ENCODE peak calls at places on chromosome 21, in ten cellular contexts. T, E, L, J, H, D, S, Y, V and Q are unnamed samples. For H3K36me3 and H3K4me1, the result is how much of the 10 kb centered on the place peaks cover.

GRCh38 chr21:35414511-35415139 is 365.5 kb upstream of the RUNX1 start:
- DNase-seq in T (no peak), E (no peak), L (no peak), J (no peak), H (peak), D (no peak), S (no peak), Y (no peak), V (no peak), Q (no peak)

GRCh38 chr21:35150562-35151226 is 101.6 kb upstream of the RUNX1 start:
- DNase-seq in T (no peak), E (no peak), L (no peak), J (no peak), H (peak), D (no peak), S (peak), Y (no peak), V (no peak), Q (no peak)

GRCh38 chr21:46605759-46606426 is 1.0 kb upstream of the S100B start:
- DNase-seq in T (peak), E (no peak), L (no peak), J (peak), H (no peak), D (no peak), S (no peak), Y (peak), V (peak), Q (peak)

GRCh38 chr21:18499761-18500376 is 96.3 kb upstream of the TMPRSS15 start:
- DNase-seq in T (peak), E (peak), L (no peak), J (peak), H (peak), D (peak), S (peak), Y (no peak), V (no peak), Q (no peak)

GRCh38 chr21:46347203-46347550 is 23.2 kb downstream of the PCNT start:
- DNase-seq in T (no peak), E (no peak), L (no peak), J (no peak), H (no peak), D (no peak), S (no peak), Y (no peak), V (no peak), Q (no peak)

GRCh38 chr21:41358193-41359166 is 3.3 kb upstream of the MX2 start:
- DNase-seq in T (no peak), E (no peak), L (no peak), J (no peak), H (no peak), D (no peak), S (no peak), Y (no peak), V (no peak), Q (no peak)

GRCh38 chr21:16353764-16354163 is 624.0 kb downstream of the USP25 start:
- DNase-seq in T (no peak), E (no peak), L (no peak), J (no peak), H (no peak), D (no peak), S (no peak), Y (no peak), V (no peak), Q (no peak)

GRCh38 chr21:34702341-34702807 is 33.6 kb downstream of the CLIC6 start:
- DNase-seq in T (peak), E (peak), L (no peak), J (no peak), H (peak), D (no peak), S (peak), Y (no peak), V (no peak), Q (peak)

GRCh38 chr21:34771512-34772028 is 102.8 kb downstream of the CLIC6 start:
- DNase-seq in T (no peak), E (peak), L (no peak), J (no peak), H (peak), D (peak), S (peak), Y (no peak), V (no peak), Q (no peak)

GRCh38 chr21:42508371-42508770 is 5.3 kb upstream of the SLC37A1 start:
- DNase-seq in T (no peak), E (peak), L (no peak), J (no peak), H (no peak), D (no peak), S (no peak), Y (no peak), V (no peak), Q (no peak)

GRCh38 chr21:36544545-36544944 is 64.6 kb upstream of the CLDN14 start:
- DNase-seq in T (no peak), E (no peak), L (no peak), J (no peak), H (no peak), D (no peak), S (no peak), Y (no peak), V (no peak), Q (no peak)

GRCh38 chr21:33360871-33361602 is 36.3 kb downstream of the IFNAR1 start:
- DNase-seq in T (peak), E (peak), L (peak), J (peak), H (peak), D (no peak), S (peak), Y (peak), V (peak), Q (peak)

GRCh38 chr21:28657576-28657975 is 335.1 kb downstream of the LTN1 start:
- DNase-seq in T (no peak), E (no peak), L (no peak), J (no peak), H (no peak), D (no peak), S (no peak), Y (no peak), V (no peak), Q (no peak)

GRCh38 chr21:28805885-28806284 is 186.8 kb downstream of the LTN1 start:
- DNase-seq in T (no peak), E (peak), L (peak), J (no peak), H (peak), D (no peak), S (peak), Y (no peak), V (no peak), Q (no peak)

GRCh38 chr21:14923468-14923867 is 141.3 kb downstream of the NRIP1 start:
- DNase-seq in T (no peak), E (peak), L (no peak), J (no peak), H (peak), D (no peak), S (no peak), Y (no peak), V (no peak), Q (no peak)

GRCh38 chr21:41560701-41561158 is 52.8 kb upstream of the TMPRSS2 start:
- DNase-seq in T (no peak), E (no peak), L (no peak), J (no peak), H (no peak), D (no peak), S (no peak), Y (no peak), V (no peak), Q (no peak)

GRCh38 chr21:36450511-36450910 is 29.4 kb downstream of the CLDN14 start:
- DNase-seq in T (no peak), E (no peak), L (no peak), J (no peak), H (peak), D (no peak), S (no peak), Y (no peak), V (no peak), Q (no peak)

GRCh38 chr21:18760247-18760646 is 356.7 kb upstream of the TMPRSS15 start:
- DNase-seq in T (no peak), E (no peak), L (no peak), J (no peak), H (no peak), D (no peak), S (no peak), Y (no peak), V (no peak), Q (no peak)

GRCh38 chr21:25733859-25734653 is 648 bp downstream of the ATP5PF start:
- DNase-seq in T (peak), E (peak), L (no peak), J (peak), H (peak), D (no peak), S (peak), Y (no peak), V (peak), Q (no peak)

GRCh38 chr21:14753466-14754258 is 207.5 kb upstream of the SAMSN1 start:
- DNase-seq in T (no peak), E (no peak), L (no peak), J (no peak), H (no peak), D (no peak), S (no peak), Y (no peak), V (no peak), Q (no peak)

GRCh38 chr21:35222541-35222941 is 173.4 kb upstream of the RUNX1 start:
- DNase-seq in T (no peak), E (no peak), L (no peak), J (no peak), H (no peak), D (no peak), S (no peak), Y (no peak), V (no peak), Q (no peak)

GRCh38 chr21:16837319-16837718 is 675.5 kb upstream of the CXADR start:
- DNase-seq in T (no peak), E (no peak), L (no peak), J (no peak), H (peak), D (no peak), S (no peak), Y (no peak), V (no peak), Q (no peak)

GRCh38 chr21:33993286-33994231 is 78.0 kb upstream of the ATP5PO start:
- DNase-seq in T (peak), E (no peak), L (no peak), J (peak), H (no peak), D (no peak), S (no peak), Y (no peak), V (no peak), Q (no peak)

GRCh38 chr21:26490771-26491170 is 82.3 kb downstream of the CYYR1 start:
- DNase-seq in T (no peak), E (no peak), L (no peak), J (no peak), H (no peak), D (no peak), S (no peak), Y (no peak), V (no peak), Q (no peak)

GRCh38 chr21:17270234-17270633 is 242.6 kb upstream of the CXADR start:
- DNase-seq in T (no peak), E (peak), L (peak), J (no peak), H (peak), D (no peak), S (peak), Y (no peak), V (no peak), Q (peak)

GRCh38 chr21:31530918-31531705 is 128.4 kb upstream of the SOD1 start:
- DNase-seq in T (no peak), E (no peak), L (no peak), J (no peak), H (no peak), D (no peak), S (no peak), Y (no peak), V (no peak), Q (no peak)

GRCh38 chr21:23160914-23161313 is 2162.7 kb downstream of the NCAM2 start:
- DNase-seq in T (no peak), E (no peak), L (no peak), J (no peak), H (no peak), D (no peak), S (no peak), Y (no peak), V (no peak), Q (no peak)

GRCh38 chr21:34878940-34879339 is 170.2 kb downstream of the RUNX1 start:
- DNase-seq in T (no peak), E (no peak), L (no peak), J (no peak), H (no peak), D (no peak), S (peak), Y (no peak), V (no peak), Q (no peak)

GRCh38 chr21:34082769-34083168 is 9.4 kb downstream of the MRPS6 start:
- DNase-seq in T (no peak), E (no peak), L (no peak), J (no peak), H (no peak), D (no peak), S (no peak), Y (no peak), V (no peak), Q (no peak)

GRCh38 chr21:34513109-34513675 is 1.2 kb upstream of the KCNE1 start:
- DNase-seq in T (no peak), E (peak), L (no peak), J (no peak), H (no peak), D (no peak), S (peak), Y (no peak), V (no peak), Q (no peak)

GRCh38 chr21:25670726-25671125 is 31.7 kb downstream of the JAM2 start:
- DNase-seq in T (no peak), E (no peak), L (no peak), J (no peak), H (peak), D (no peak), S (no peak), Y (no peak), V (no peak), Q (no peak)

GRCh38 chr21:17911628-17912027 is 92.5 kb upstream of the C21orf91 start:
- DNase-seq in T (no peak), E (no peak), L (no peak), J (no peak), H (peak), D (no peak), S (no peak), Y (no peak), V (no peak), Q (no peak)

GRCh38 chr21:16605588-16605987 is 875.8 kb downstream of the USP25 start:
- DNase-seq in T (no peak), E (no peak), L (no peak), J (no peak), H (no peak), D (no peak), S (peak), Y (no peak), V (no peak), Q (no peak)

GRCh38 chr21:38825901-38826300 is 20.2 kb downstream of the ETS2 start:
- DNase-seq in T (no peak), E (no peak), L (no peak), J (no peak), H (no peak), D (no peak), S (no peak), Y (no peak), V (no peak), Q (no peak)
- H3K36me3 ChIP-seq in T (under half), E (under half), L (under half), J (under half), H (under half), D (under half), S (under half), Y (under half), V (under half), Q (under half)

GRCh38 chr21:45295576-45296365 is 8.1 kb upstream of the POFUT2 start:
- DNase-seq in T (peak), E (peak), L (peak), J (peak), H (peak), D (no peak), S (peak), Y (peak), V (no peak), Q (no peak)
- H3K4me1 ChIP-seq in T (under half), E (half or more), L (under half), J (half or more), H (under half), D (under half), S (under half), Y (half or more), V (under half), Q (under half)

GRCh38 chr21:44919913-44920693 is 596 bp downstream of the ITGB2 start:
- DNase-seq in T (no peak), E (no peak), L (no peak), J (no peak), H (no peak), D (no peak), S (no peak), Y (peak), V (peak), Q (no peak)
- H3K27ac ChIP-seq in T (no peak), E (no peak), L (no peak), J (no peak), H (no peak), D (no peak), S (no peak), Y (peak), V (peak), Q (no peak)

GRCh38 chr21:45280969-45281368 is 6.7 kb downstream of the POFUT2 start:
- DNase-seq in T (no peak), E (no peak), L (no peak), J (no peak), H (no peak), D (no peak), S (no peak), Y (peak), V (no peak), Q (no peak)
- H3K36me3 ChIP-seq in T (under half), E (half or more), L (under half), J (under half), H (half or more), D (under half), S (half or more), Y (half or more), V (under half), Q (under half)

GRCh38 chr21:38494254-38494648 is 4.0 kb downstream of the ERG start:
- DNase-seq in T (no peak), E (no peak), L (no peak), J (no peak), H (no peak), D (no peak), S (no peak), Y (no peak), V (no peak), Q (no peak)

GRCh38 chr21:38493549-38494253 is 4.6 kb downstream of the ERG start:
- DNase-seq in T (no peak), E (no peak), L (no peak), J (no peak), H (no peak), D (no peak), S (no peak), Y (no peak), V (no peak), Q (no peak)

GRCh38 chr21:38491536-38491935 is 6.7 kb downstream of the ERG start:
- DNase-seq in T (no peak), E (no peak), L (no peak), J (no peak), H (no peak), D (no peak), S (no peak), Y (no peak), V (no peak), Q (no peak)

GRCh38 chr21:38490411-38491020 is 7.8 kb downstream of the ERG start:
- DNase-seq in T (no peak), E (no peak), L (no peak), J (no peak), H (no peak), D (no peak), S (no peak), Y (no peak), V (no peak), Q (no peak)

GRCh38 chr21:38492002-38492401 is 6.3 kb downstream of the ERG start:
- DNase-seq in T (no peak), E (no peak), L (no peak), J (no peak), H (no peak), D (no peak), S (no peak), Y (no peak), V (no peak), Q (no peak)
- H3K4me1 ChIP-seq in T (under half), E (under half), L (under half), J (under half), H (under half), D (under half), S (under half), Y (under half), V (under half), Q (under half)

GRCh38 chr21:27647401-27647800 is 680.5 kb upstream of the ADAMTS5 start:
- DNase-seq in T (no peak), E (no peak), L (no peak), J (no peak), H (no peak), D (no peak), S (peak), Y (no peak), V (no peak), Q (no peak)
- H3K27ac ChIP-seq in T (no peak), E (no peak), L (no peak), J (no peak), H (no peak), D (no peak), S (no peak), Y (no peak), V (no peak), Q (no peak)

GRCh38 chr21:44326716-44327602 is 12.2 kb downstream of the CFAP410 start:
- DNase-seq in T (no peak), E (no peak), L (no peak), J (no peak), H (no peak), D (no peak), S (no peak), Y (no peak), V (no peak), Q (no peak)

GRCh38 chr21:44325386-44326271 is 13.6 kb downstream of the CFAP410 start:
- DNase-seq in T (no peak), E (no peak), L (no peak), J (no peak), H (no peak), D (no peak), S (no peak), Y (no peak), V (no peak), Q (no peak)

GRCh38 chr21:44324854-44325107 is 14.4 kb downstream of the CFAP410 start:
- DNase-seq in T (no peak), E (no peak), L (no peak), J (no peak), H (no peak), D (no peak), S (no peak), Y (no peak), V (no peak), Q (no peak)

GRCh38 chr21:44327603-44327974 is 11.6 kb downstream of the CFAP410 start:
- DNase-seq in T (no peak), E (no peak), L (no peak), J (no peak), H (no peak), D (no peak), S (no peak), Y (no peak), V (no peak), Q (no peak)

DNA sequence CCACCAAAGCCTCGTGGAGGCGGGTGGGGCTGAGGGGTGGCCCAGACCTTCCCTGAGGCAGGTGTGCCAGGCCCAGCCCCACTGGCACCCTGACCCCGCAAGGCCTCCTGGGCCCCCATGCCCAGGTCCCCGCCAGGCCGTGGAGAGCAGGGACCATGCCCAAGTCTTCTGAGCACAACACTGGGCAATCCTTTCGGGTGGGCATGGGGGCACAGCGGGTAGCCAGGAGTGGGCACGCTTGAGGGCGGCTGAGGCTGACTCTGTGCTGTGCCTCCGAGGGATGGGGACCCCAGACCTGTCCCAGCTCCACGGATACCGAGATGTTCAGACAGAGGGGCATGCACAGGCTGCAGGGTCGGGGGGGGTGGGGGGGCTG is 12.9 kb downstream of the CFAP410 start:
- DNase-seq in T (no peak), E (no peak), L (no peak), J (no peak), H (no peak), D (no peak), S (no peak), Y (no peak), V (no peak), Q (no peak)
- H3K36me3 ChIP-seq in T (under half), E (half or more), L (under half), J (under half), H (under half), D (under half), S (under half), Y (half or more), V (under half), Q (under half)